ENCODE peak calls at places on chromosomes 1 and 21, in six cellular contexts. One of them, this sample, is unnamed.
A peak's percentile ranks its signal among the peaks of the same experiment; 100 is the strongest.

GRCh38 chr1:84365225-84366221 is 32.8 kb upstream of the DNASE2B start:
- DNase-seq in fibroblast of the aortic adventitia: peak; percentile 97
- DNase-seq in BE2C: no peak
- DNase-seq in AG10803: peak; percentile 96
- DNase-seq in heart right ventricle: no peak
- DNase-seq in mucosa of descending colon: no peak
- DNase-seq in this sample: peak; percentile 85

GRCh38 chr1:211829343-211830054 is 1.1 kb downstream of the LPGAT1 start:
- DNase-seq in fibroblast of the aortic adventitia: peak; percentile 20
- DNase-seq in BE2C: peak; percentile 53
- DNase-seq in AG10803: peak; percentile 29
- DNase-seq in heart right ventricle: peak; percentile 33
- DNase-seq in mucosa of descending colon: no peak
- DNase-seq in this sample: peak; percentile 35

GRCh38 chr21:44405091-44405947 is 50.0 kb upstream of the LRRC3 start:
- DNase-seq in fibroblast of the aortic adventitia: no peak
- DNase-seq in BE2C: no peak
- DNase-seq in AG10803: no peak
- DNase-seq in heart right ventricle: no peak
- DNase-seq in mucosa of descending colon: no peak
- DNase-seq in this sample: no peak

GRCh38 chr1:233714631-233715217 is 100.8 kb downstream of the KCNK1 start:
- DNase-seq in fibroblast of the aortic adventitia: no peak
- DNase-seq in BE2C: no peak
- DNase-seq in AG10803: no peak
- DNase-seq in heart right ventricle: no peak
- DNase-seq in mucosa of descending colon: no peak
- DNase-seq in this sample: no peak

GRCh38 chr1:90344963-90345730 is 350.2 kb downstream of the ZNF326 start:
- DNase-seq in fibroblast of the aortic adventitia: no peak
- DNase-seq in BE2C: no peak
- DNase-seq in AG10803: no peak
- DNase-seq in heart right ventricle: no peak
- DNase-seq in mucosa of descending colon: no peak
- DNase-seq in this sample: no peak

GRCh38 chr1:221699582-221700519 is 42.0 kb downstream of the DUSP10 start:
- DNase-seq in fibroblast of the aortic adventitia: peak; percentile 73
- DNase-seq in BE2C: no peak
- DNase-seq in AG10803: peak; percentile 84
- DNase-seq in heart right ventricle: no peak
- DNase-seq in mucosa of descending colon: no peak
- DNase-seq in this sample: no peak

GRCh38 chr1:220690140-220691038 is at the start of gene C1orf115:
- DNase-seq in fibroblast of the aortic adventitia: peak; percentile 16
- DNase-seq in BE2C: peak; percentile 68
- DNase-seq in AG10803: peak; percentile 16
- DNase-seq in heart right ventricle: peak; percentile 83
- DNase-seq in mucosa of descending colon: peak; percentile 84
- DNase-seq in this sample: peak; percentile 76

GRCh38 chr21:41769106-41769505 is 2.3 kb upstream of the RIPK4 start:
- DNase-seq in fibroblast of the aortic adventitia: no peak
- DNase-seq in BE2C: no peak
- DNase-seq in AG10803: no peak
- DNase-seq in heart right ventricle: no peak
- DNase-seq in mucosa of descending colon: no peak
- DNase-seq in this sample: no peak

GRCh38 chr1:113433177-113433576 is 42.9 kb downstream of the MAGI3 start:
- DNase-seq in fibroblast of the aortic adventitia: no peak
- DNase-seq in BE2C: no peak
- DNase-seq in AG10803: no peak
- DNase-seq in heart right ventricle: no peak
- DNase-seq in mucosa of descending colon: no peak
- DNase-seq in this sample: no peak

GRCh38 chr1:204829133-204829532 is 41.5 kb upstream of the NFASC start:
- DNase-seq in fibroblast of the aortic adventitia: no peak
- DNase-seq in BE2C: no peak
- DNase-seq in AG10803: no peak
- DNase-seq in heart right ventricle: no peak
- DNase-seq in mucosa of descending colon: no peak
- DNase-seq in this sample: no peak

GRCh38 chr1:11940260-11940921 is 5.9 kb downstream of the PLOD1 start:
- DNase-seq in fibroblast of the aortic adventitia: peak; percentile 56
- DNase-seq in BE2C: peak; percentile 74
- DNase-seq in AG10803: peak; percentile 47
- DNase-seq in heart right ventricle: no peak
- DNase-seq in mucosa of descending colon: no peak
- DNase-seq in this sample: no peak

GRCh38 chr1:155304558-155305063 is 3.4 kb upstream of the PKLR start:
- DNase-seq in fibroblast of the aortic adventitia: no peak
- DNase-seq in BE2C: no peak
- DNase-seq in AG10803: no peak
- DNase-seq in heart right ventricle: no peak
- DNase-seq in mucosa of descending colon: no peak
- DNase-seq in this sample: no peak

GRCh38 chr1:204336642-204337041 is 23.1 kb downstream of the PLEKHA6 start:
- DNase-seq in fibroblast of the aortic adventitia: no peak
- DNase-seq in BE2C: no peak
- DNase-seq in AG10803: no peak
- DNase-seq in heart right ventricle: no peak
- DNase-seq in mucosa of descending colon: no peak
- DNase-seq in this sample: no peak

GRCh38 chr21:42401164-42401563 is 2.5 kb upstream of the UBASH3A start:
- DNase-seq in fibroblast of the aortic adventitia: peak; percentile 3
- DNase-seq in BE2C: no peak
- DNase-seq in AG10803: peak; percentile 12
- DNase-seq in heart right ventricle: no peak
- DNase-seq in mucosa of descending colon: no peak
- DNase-seq in this sample: no peak

GRCh38 chr1:217857061-217857460 is 225.9 kb downstream of the SPATA17 start:
- DNase-seq in fibroblast of the aortic adventitia: peak; percentile 69
- DNase-seq in BE2C: no peak
- DNase-seq in AG10803: no peak
- DNase-seq in heart right ventricle: no peak
- DNase-seq in mucosa of descending colon: no peak
- DNase-seq in this sample: no peak

GRCh38 chr1:176172215-176172614 is 34.9 kb downstream of the COP1 start:
- DNase-seq in fibroblast of the aortic adventitia: no peak
- DNase-seq in BE2C: no peak
- DNase-seq in AG10803: no peak
- DNase-seq in heart right ventricle: no peak
- DNase-seq in mucosa of descending colon: no peak
- DNase-seq in this sample: no peak

GRCh38 chr1:201896951-201897391 is 8.3 kb downstream of the SHISA4 start:
- DNase-seq in fibroblast of the aortic adventitia: peak; percentile 59
- DNase-seq in BE2C: no peak
- DNase-seq in AG10803: peak; percentile 80
- DNase-seq in heart right ventricle: no peak
- DNase-seq in mucosa of descending colon: no peak
- DNase-seq in this sample: peak; percentile 57

GRCh38 chr1:40310983-40311642 is 6.0 kb downstream of the COL9A2 start:
- DNase-seq in fibroblast of the aortic adventitia: no peak
- DNase-seq in BE2C: no peak
- DNase-seq in AG10803: no peak
- DNase-seq in heart right ventricle: no peak
- DNase-seq in mucosa of descending colon: no peak
- DNase-seq in this sample: no peak

GRCh38 chr1:230681599-230681998 is 32.3 kb downstream of the AGT start:
- DNase-seq in fibroblast of the aortic adventitia: peak; percentile 80
- DNase-seq in BE2C: peak; percentile 30
- DNase-seq in AG10803: peak; percentile 74
- DNase-seq in heart right ventricle: no peak
- DNase-seq in mucosa of descending colon: no peak
- DNase-seq in this sample: peak; percentile 91

GRCh38 chr1:970242-970972 is 4.1 kb downstream of the PLEKHN1 start:
- DNase-seq in fibroblast of the aortic adventitia: no peak
- DNase-seq in BE2C: no peak
- DNase-seq in AG10803: no peak
- DNase-seq in heart right ventricle: no peak
- DNase-seq in mucosa of descending colon: no peak
- DNase-seq in this sample: no peak

GRCh38 chr1:20165522-20165951 is 20.4 kb upstream of the UBXN10 start:
- DNase-seq in fibroblast of the aortic adventitia: no peak
- DNase-seq in BE2C: no peak
- DNase-seq in AG10803: no peak
- DNase-seq in heart right ventricle: no peak
- DNase-seq in mucosa of descending colon: no peak
- DNase-seq in this sample: peak; percentile 28

GRCh38 chr1:145918144-145918991 is at the start of gene PEX11B:
- DNase-seq in fibroblast of the aortic adventitia: peak; percentile 88
- DNase-seq in BE2C: peak; percentile 83
- DNase-seq in AG10803: peak; percentile 83
- DNase-seq in heart right ventricle: peak; percentile 88
- DNase-seq in mucosa of descending colon: peak; percentile 94
- DNase-seq in this sample: peak; percentile 92

GRCh38 chr1:233440952-233441401 is 113.5 kb downstream of the MAP3K21 start:
- DNase-seq in fibroblast of the aortic adventitia: peak; percentile 79
- DNase-seq in BE2C: peak; percentile 23
- DNase-seq in AG10803: peak; percentile 68
- DNase-seq in heart right ventricle: no peak
- DNase-seq in mucosa of descending colon: no peak
- DNase-seq in this sample: peak; percentile 78

GRCh38 chr1:221823566-221823965 is 81.7 kb upstream of the DUSP10 start:
- DNase-seq in fibroblast of the aortic adventitia: no peak
- DNase-seq in BE2C: no peak
- DNase-seq in AG10803: no peak
- DNase-seq in heart right ventricle: no peak
- DNase-seq in mucosa of descending colon: no peak
- DNase-seq in this sample: no peak

GRCh38 chr1:37342736-37343135 is 131.6 kb upstream of the ZC3H12A start:
- DNase-seq in fibroblast of the aortic adventitia: no peak
- DNase-seq in BE2C: no peak
- DNase-seq in AG10803: no peak
- DNase-seq in heart right ventricle: no peak
- DNase-seq in mucosa of descending colon: no peak
- DNase-seq in this sample: no peak

GRCh38 chr1:39105841-39106765 is 80.0 kb downstream of the NDUFS5 start:
- DNase-seq in fibroblast of the aortic adventitia: peak; percentile 55
- DNase-seq in BE2C: peak; percentile 46
- DNase-seq in AG10803: peak; percentile 38
- DNase-seq in heart right ventricle: peak; percentile 59
- DNase-seq in mucosa of descending colon: peak; percentile 67
- DNase-seq in this sample: peak; percentile 43

GRCh38 chr1:209787551-209787950 is 3.2 kb upstream of the C1orf74 start:
- DNase-seq in fibroblast of the aortic adventitia: peak; percentile 49
- DNase-seq in BE2C: no peak
- DNase-seq in AG10803: peak; percentile 28
- DNase-seq in heart right ventricle: no peak
- DNase-seq in mucosa of descending colon: no peak
- DNase-seq in this sample: no peak

GRCh38 chr1:202144510-202145324 is at the start of gene ARL8A:
- DNase-seq in fibroblast of the aortic adventitia: no peak
- DNase-seq in BE2C: peak; percentile 78
- DNase-seq in AG10803: peak; percentile 38
- DNase-seq in heart right ventricle: peak; percentile 80
- DNase-seq in mucosa of descending colon: peak; percentile 86
- DNase-seq in this sample: peak; percentile 55

DNA sequence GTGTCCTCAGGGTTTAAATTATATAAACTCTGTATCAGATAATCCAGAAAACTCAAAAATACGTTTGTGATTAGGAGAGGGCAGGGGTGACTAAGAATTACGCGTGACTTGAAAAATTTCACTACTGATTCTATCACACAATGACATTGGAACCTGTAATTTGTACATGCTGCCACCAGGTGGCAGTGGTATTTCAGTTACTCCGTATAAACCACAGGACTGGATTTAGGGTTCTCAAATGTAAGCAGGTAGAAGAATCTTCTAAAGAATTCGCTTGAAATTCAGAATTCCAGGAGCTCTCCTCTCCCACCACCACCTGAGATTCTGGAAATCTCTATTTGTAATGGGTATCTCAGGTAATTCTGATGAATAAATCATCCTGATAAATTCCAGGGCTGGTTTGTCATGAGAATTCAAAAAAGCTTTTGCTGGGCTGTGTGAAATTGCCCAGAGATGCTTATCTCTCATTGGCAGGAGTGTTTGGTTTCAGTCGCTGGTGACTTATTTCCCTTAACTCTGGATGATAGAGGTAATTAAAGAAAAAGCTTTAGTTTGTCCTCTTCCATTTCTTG is 1.7 kb upstream of the KRTAP7-1 start:
- DNase-seq in fibroblast of the aortic adventitia: no peak
- DNase-seq in BE2C: peak; percentile 40
- DNase-seq in AG10803: no peak
- DNase-seq in heart right ventricle: no peak
- DNase-seq in mucosa of descending colon: no peak
- DNase-seq in this sample: peak; percentile 17
- TF ChIP-seq CTCF in fibroblast of the aortic adventitia: peak; percentile 23
- TF ChIP-seq CTCF in BE2C: peak; percentile 75
- TF ChIP-seq CTCF in AG10803: peak; percentile 21
- TF ChIP-seq CTCF in heart right ventricle: peak; percentile 39
- TF ChIP-seq CTCF in mucosa of descending colon: no peak
- TF ChIP-seq CTCF in this sample: peak; percentile 29

GRCh38 chr1:50979964-50980363 is 9.9 kb downstream of the CDKN2C start:
- DNase-seq in fibroblast of the aortic adventitia: peak; percentile 31
- DNase-seq in BE2C: no peak
- DNase-seq in AG10803: no peak
- DNase-seq in heart right ventricle: no peak
- DNase-seq in mucosa of descending colon: no peak
- DNase-seq in this sample: no peak
- H3K4me3 ChIP-seq in fibroblast of the aortic adventitia: no peak overlapping the region
- H3K4me3 ChIP-seq in BE2C: peak overlapping the region; percentile 78
- H3K4me3 ChIP-seq in AG10803: peak overlapping the region; percentile 28
- H3K4me3 ChIP-seq in heart right ventricle: peak overlapping the region; percentile 94
- H3K4me3 ChIP-seq in mucosa of descending colon: no peak overlapping the region
- H3K4me3 ChIP-seq in this sample: no peak overlapping the region

GRCh38 chr1:57770772-57771171 is 346.9 kb upstream of the DAB1 start:
- DNase-seq in fibroblast of the aortic adventitia: peak; percentile 0
- DNase-seq in BE2C: no peak
- DNase-seq in AG10803: no peak
- DNase-seq in heart right ventricle: no peak
- DNase-seq in mucosa of descending colon: no peak
- DNase-seq in this sample: peak; percentile 21
- TF ChIP-seq CTCF in fibroblast of the aortic adventitia: peak; percentile 29
- TF ChIP-seq CTCF in BE2C: peak; percentile 10
- TF ChIP-seq CTCF in AG10803: peak; percentile 48
- TF ChIP-seq CTCF in heart right ventricle: no peak
- TF ChIP-seq CTCF in mucosa of descending colon: no peak
- TF ChIP-seq CTCF in this sample: peak; percentile 50

DNA sequence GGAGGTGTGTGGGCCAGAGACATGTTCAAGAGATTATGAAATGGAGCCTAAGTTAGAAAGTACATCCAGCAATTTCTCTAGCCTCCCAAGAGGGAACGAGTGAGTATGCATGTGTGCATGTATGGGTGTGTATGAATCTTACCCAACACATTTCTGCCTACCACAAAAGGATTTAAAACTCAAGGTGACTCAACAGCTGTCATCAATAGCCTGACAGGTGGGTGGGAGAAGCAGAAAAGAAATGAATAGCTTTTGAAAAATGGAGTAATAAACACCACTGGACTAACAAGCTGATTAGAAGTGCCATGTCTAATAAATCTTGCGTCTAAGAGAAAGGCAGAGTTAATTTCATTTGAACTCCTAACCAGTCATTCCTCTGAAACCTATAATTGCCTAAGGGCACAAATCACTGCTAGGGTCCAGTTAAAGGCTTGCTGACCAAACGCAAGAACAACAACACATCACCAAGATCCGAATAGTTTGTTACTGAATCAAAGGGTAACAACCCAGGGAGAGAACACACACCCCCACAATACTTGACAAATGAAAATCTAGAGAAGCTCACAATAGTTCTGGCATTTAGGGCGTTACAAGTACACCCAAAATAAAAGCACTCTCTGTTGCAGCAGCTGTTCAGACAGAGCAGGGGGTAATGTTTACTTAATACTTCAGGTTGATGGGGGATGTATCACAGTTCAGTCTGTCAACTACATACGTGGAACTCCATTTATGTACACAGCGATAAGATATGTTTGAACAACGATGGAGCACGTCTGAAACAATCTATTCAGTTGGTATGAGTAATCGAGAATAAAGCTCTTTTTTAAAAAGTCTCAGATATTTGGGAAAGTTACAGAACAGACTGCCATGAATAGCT is 1.4 kb downstream of the KIAA0319L start:
- DNase-seq in fibroblast of the aortic adventitia: peak; percentile 69
- DNase-seq in BE2C: no peak
- DNase-seq in AG10803: peak; percentile 67
- DNase-seq in heart right ventricle: no peak
- DNase-seq in mucosa of descending colon: no peak
- DNase-seq in this sample: peak; percentile 98
- H3K4me3 ChIP-seq in fibroblast of the aortic adventitia: peak overlapping the region; percentile 96
- H3K4me3 ChIP-seq in BE2C: peak overlapping the region; percentile 81
- H3K4me3 ChIP-seq in AG10803: peak overlapping the region; percentile 97
- H3K4me3 ChIP-seq in heart right ventricle: peak overlapping the region; percentile 98
- H3K4me3 ChIP-seq in mucosa of descending colon: no peak overlapping the region
- H3K4me3 ChIP-seq in this sample: peak overlapping the region; percentile 92

This sample was measured in epithelial cell of esophagus.